ENCODE peak calls at places on chromosomes 2 and 18, in five cellular contexts. Y, U, Z, L and K are unnamed samples.

GRCh38 chr18:75137346-75137877 is 71.5 kb downstream of the PTGR3 start:
- DNase-seq in L (no peak), Y (no peak), U (no peak), Z (no peak), K (no peak)

GRCh38 chr2:46521215-46521683 is 41.9 kb downstream of the TMEM247 start:
- DNase-seq in U (peak; percentile 34), Y (peak; percentile 29), Z (peak; percentile 51), L (no peak), K (no peak)

GRCh38 chr2:84077504-84077903 is 381.6 kb downstream of the SUCLG1 start:
- DNase-seq in U (no peak), Z (peak; percentile 32), Y (peak; percentile 48), L (peak; percentile 1), K (no peak)

GRCh38 chr2:98900721-98901120 is 35.3 kb downstream of the CRACDL start:
- DNase-seq in L (no peak), Z (no peak), U (no peak), Y (no peak), K (no peak)

GRCh38 chr18:34639662-34640061 is 70.4 kb upstream of the DTNA start:
- DNase-seq in Z (no peak), Y (no peak), L (no peak), U (no peak), K (no peak)

GRCh38 chr2:157492189-157492773 is 48.4 kb upstream of the CYTIP start:
- DNase-seq in Z (peak; percentile 65), U (peak; percentile 73), L (peak; percentile 58), Y (peak; percentile 79), K (peak; percentile 33)

GRCh38 chr2:231642631-231643493 is 50.2 kb downstream of the TEX44 start:
- DNase-seq in U (peak; percentile 91), L (peak; percentile 46), Z (peak; percentile 99), Y (peak; percentile 91), K (peak; percentile 64)

GRCh38 chr2:96083064-96083889 is 33.1 kb downstream of the ADRA2B start:
- DNase-seq in U (no peak), Z (no peak), Y (no peak), L (no peak), K (no peak)

GRCh38 chr2:45329045-45329677 is 281.9 kb downstream of the SRBD1 start:
- DNase-seq in U (peak; percentile 47), L (no peak), Y (peak; percentile 42), Z (peak; percentile 64), K (no peak)

GRCh38 chr2:161842751-161843433 is 218.7 kb downstream of the SLC4A10 start:
- DNase-seq in U (no peak), Y (no peak), Z (no peak), L (no peak), K (no peak)

GRCh38 chr2:15040429-15041084 is 408.0 kb downstream of the LRATD1 start:
- DNase-seq in U (no peak), L (no peak), Y (no peak), Z (no peak), K (no peak)

GRCh38 chr2:36373149-36373880 is 17.7 kb downstream of the CRIM1 start:
- DNase-seq in U (no peak), Y (no peak), Z (peak; percentile 60), L (no peak), K (no peak)

GRCh38 chr2:7951490-7951889 is 730.4 kb upstream of the ID2 start:
- DNase-seq in Z (no peak), U (no peak), L (no peak), Y (no peak), K (no peak)

GRCh38 chr2:127525692-127526141 is 572 bp downstream of the IWS1 start:
- DNase-seq in U (peak; percentile 50), L (peak; percentile 13), Z (peak; percentile 53), Y (peak; percentile 50), K (no peak)

GRCh38 chr2:85536479-85536878 is 2.5 kb upstream of the MAT2A start:
- DNase-seq in U (peak; percentile 63), Z (peak; percentile 77), Y (peak; percentile 54), L (no peak), K (no peak)

GRCh38 chr2:73292906-73293533 is 328 bp downstream of the EGR4 start:
- DNase-seq in L (no peak), Z (no peak), Y (no peak), U (no peak), K (no peak)

GRCh38 chr2:190794466-190795184 is 86.0 kb upstream of the GLS start:
- DNase-seq in L (no peak), Z (peak; percentile 74), U (no peak), Y (no peak), K (no peak)

GRCh38 chr2:113806217-113806913 is 49.9 kb upstream of the SLC35F5 start:
- DNase-seq in Y (peak; percentile 65), U (no peak), Z (no peak), L (no peak), K (no peak)

GRCh38 chr2:28357948-28358667 is 34.5 kb upstream of the FOSL2 start:
- DNase-seq in L (no peak), U (no peak), Z (no peak), Y (no peak), K (no peak)

GRCh38 chr2:1971124-1971523 is 226.8 kb upstream of the PXDN start:
- DNase-seq in Z (no peak), U (no peak), L (no peak), Y (no peak), K (no peak)

GRCh38 chr2:56132138-56132537 is 51.7 kb upstream of the CCDC85A start:
- DNase-seq in U (peak; percentile 34), L (no peak), Z (peak; percentile 53), Y (peak; percentile 46), K (no peak)

GRCh38 chr2:26396734-26397298 is 4.9 kb upstream of the DRC1 start:
- DNase-seq in U (no peak), L (peak; percentile 32), Z (no peak), Y (no peak), K (no peak)